ENCODE peak calls at places on chromosome 21, in nine cellular contexts. One of them, this sample, is unnamed.

GRCh38 chr21:45072963-45073300 is 1.4 kb upstream of the ADARB1 start:
- DNase-seq in GM20000: no peak
- DNase-seq in transverse colon: no peak
- DNase-seq in tibial artery: no peak
- DNase-seq in endodermal cell: peak; percentile 75
- DNase-seq in body of pancreas: peak; percentile 35
- DNase-seq in A549: no peak
- DNase-seq in uterus: no peak
- DNase-seq in brain microvascular endothelial cell: no peak
- DNase-seq in this sample: no peak

GRCh38 chr21:38383411-38384245 is 114.6 kb downstream of the ERG start:
- DNase-seq in brain microvascular endothelial cell: no peak
- DNase-seq in transverse colon: no peak
- DNase-seq in endodermal cell: no peak
- DNase-seq in uterus: no peak
- DNase-seq in GM20000: no peak
- DNase-seq in body of pancreas: no peak
- DNase-seq in tibial artery: no peak
- DNase-seq in A549: no peak
- DNase-seq in this sample: no peak

GRCh38 chr21:41630249-41630648 is 122.3 kb upstream of the TMPRSS2 start:
- DNase-seq in tibial artery: no peak
- DNase-seq in endodermal cell: no peak
- DNase-seq in body of pancreas: no peak
- DNase-seq in brain microvascular endothelial cell: peak; percentile 94
- DNase-seq in transverse colon: peak; percentile 76
- DNase-seq in GM20000: no peak
- DNase-seq in uterus: peak; percentile 49
- DNase-seq in A549: peak; percentile 85
- DNase-seq in this sample: no peak

GRCh38 chr21:18023099-18023498 is 203.9 kb upstream of the C21orf91 start:
- DNase-seq in uterus: no peak
- DNase-seq in tibial artery: no peak
- DNase-seq in body of pancreas: no peak
- DNase-seq in A549: no peak
- DNase-seq in endodermal cell: peak; percentile 62
- DNase-seq in brain microvascular endothelial cell: no peak
- DNase-seq in GM20000: no peak
- DNase-seq in transverse colon: no peak
- DNase-seq in this sample: no peak

GRCh38 chr21:9735421-9735961 is 785.9 kb upstream of the TPTE start:
- DNase-seq in endodermal cell: no peak
- DNase-seq in body of pancreas: no peak
- DNase-seq in GM20000: no peak
- DNase-seq in transverse colon: no peak
- DNase-seq in brain microvascular endothelial cell: no peak
- DNase-seq in tibial artery: no peak
- DNase-seq in A549: no peak
- DNase-seq in uterus: no peak
- DNase-seq in this sample: no peak

GRCh38 chr21:25080161-25080560 is 527.1 kb downstream of the MRPL39 start:
- DNase-seq in tibial artery: no peak
- DNase-seq in uterus: no peak
- DNase-seq in transverse colon: no peak
- DNase-seq in endodermal cell: no peak
- DNase-seq in body of pancreas: no peak
- DNase-seq in A549: no peak
- DNase-seq in brain microvascular endothelial cell: no peak
- DNase-seq in GM20000: no peak
- DNase-seq in this sample: no peak

GRCh38 chr21:39604951-39605350 is 7.8 kb upstream of the B3GALT5 start:
- DNase-seq in A549: no peak
- DNase-seq in uterus: no peak
- DNase-seq in body of pancreas: no peak
- DNase-seq in tibial artery: no peak
- DNase-seq in brain microvascular endothelial cell: no peak
- DNase-seq in endodermal cell: no peak
- DNase-seq in GM20000: no peak
- DNase-seq in transverse colon: no peak
- DNase-seq in this sample: no peak

GRCh38 chr21:17527240-17527639 is 14.4 kb downstream of the CXADR start:
- DNase-seq in GM20000: no peak
- DNase-seq in brain microvascular endothelial cell: peak; percentile 64
- DNase-seq in uterus: no peak
- DNase-seq in tibial artery: no peak
- DNase-seq in body of pancreas: no peak
- DNase-seq in endodermal cell: no peak
- DNase-seq in A549: no peak
- DNase-seq in transverse colon: no peak
- DNase-seq in this sample: no peak

GRCh38 chr21:45310446-45310845 is 22.8 kb upstream of the POFUT2 start:
- DNase-seq in uterus: no peak
- DNase-seq in GM20000: no peak
- DNase-seq in body of pancreas: peak; percentile 6
- DNase-seq in endodermal cell: peak; percentile 30
- DNase-seq in transverse colon: no peak
- DNase-seq in brain microvascular endothelial cell: no peak
- DNase-seq in A549: no peak
- DNase-seq in tibial artery: peak; percentile 49
- DNase-seq in this sample: no peak

DNA sequence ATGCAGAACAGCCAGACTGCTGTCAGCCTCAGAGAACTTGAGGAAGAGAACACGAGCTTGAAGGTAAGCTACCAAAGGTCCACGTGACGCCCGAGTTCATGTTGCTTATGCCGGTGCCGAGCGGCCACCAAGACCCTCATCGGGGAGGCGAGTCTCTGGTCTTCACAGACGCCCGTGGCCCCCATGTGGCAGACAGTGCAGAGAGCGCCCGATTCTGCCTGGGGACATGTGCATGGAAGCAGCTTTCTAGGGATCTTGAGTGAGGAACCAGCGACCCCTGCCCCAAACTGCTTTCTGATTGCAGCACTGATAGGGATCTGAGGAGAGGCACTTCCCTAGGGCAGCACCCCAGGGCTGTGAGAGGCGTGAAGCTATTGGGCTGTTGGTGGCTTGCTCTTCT is 56.3 kb upstream of the DIP2A start:
- DNase-seq in endodermal cell: no peak
- DNase-seq in GM20000: no peak
- DNase-seq in brain microvascular endothelial cell: no peak
- DNase-seq in uterus: no peak
- DNase-seq in transverse colon: no peak
- DNase-seq in tibial artery: no peak
- DNase-seq in body of pancreas: no peak
- DNase-seq in A549: no peak
- DNase-seq in this sample: no peak
- TF ChIP-seq CTCF in endodermal cell: peak; percentile 43
- TF ChIP-seq CTCF in GM20000: no peak
- TF ChIP-seq CTCF in brain microvascular endothelial cell: peak; percentile 8
- TF ChIP-seq CTCF in uterus: no peak
- TF ChIP-seq CTCF in transverse colon: no peak
- TF ChIP-seq CTCF in tibial artery: no peak
- TF ChIP-seq CTCF in body of pancreas: no peak
- TF ChIP-seq CTCF in A549: no peak
- TF ChIP-seq CTCF in this sample: no peak

GRCh38 chr21:35399706-35400105 is 350.6 kb upstream of the RUNX1 start:
- DNase-seq in body of pancreas: no peak
- DNase-seq in A549: no peak
- DNase-seq in brain microvascular endothelial cell: no peak
- DNase-seq in transverse colon: no peak
- DNase-seq in GM20000: no peak
- DNase-seq in uterus: no peak
- DNase-seq in endodermal cell: no peak
- DNase-seq in tibial artery: no peak
- DNase-seq in this sample: no peak

GRCh38 chr21:35401476-35401875 is 352.4 kb upstream of the RUNX1 start:
- DNase-seq in body of pancreas: no peak
- DNase-seq in GM20000: no peak
- DNase-seq in uterus: no peak
- DNase-seq in transverse colon: no peak
- DNase-seq in endodermal cell: no peak
- DNase-seq in A549: no peak
- DNase-seq in brain microvascular endothelial cell: peak; percentile 27
- DNase-seq in tibial artery: no peak
- DNase-seq in this sample: no peak

GRCh38 chr21:35399002-35399401 is 349.9 kb upstream of the RUNX1 start:
- DNase-seq in brain microvascular endothelial cell: no peak
- DNase-seq in A549: no peak
- DNase-seq in transverse colon: no peak
- DNase-seq in endodermal cell: no peak
- DNase-seq in GM20000: no peak
- DNase-seq in uterus: no peak
- DNase-seq in tibial artery: no peak
- DNase-seq in body of pancreas: no peak
- DNase-seq in this sample: no peak

GRCh38 chr21:35398366-35398982 is 349.4 kb upstream of the RUNX1 start:
- DNase-seq in tibial artery: no peak
- DNase-seq in A549: no peak
- DNase-seq in uterus: no peak
- DNase-seq in brain microvascular endothelial cell: no peak
- DNase-seq in body of pancreas: no peak
- DNase-seq in GM20000: no peak
- DNase-seq in transverse colon: no peak
- DNase-seq in endodermal cell: no peak
- DNase-seq in this sample: no peak

DNA sequence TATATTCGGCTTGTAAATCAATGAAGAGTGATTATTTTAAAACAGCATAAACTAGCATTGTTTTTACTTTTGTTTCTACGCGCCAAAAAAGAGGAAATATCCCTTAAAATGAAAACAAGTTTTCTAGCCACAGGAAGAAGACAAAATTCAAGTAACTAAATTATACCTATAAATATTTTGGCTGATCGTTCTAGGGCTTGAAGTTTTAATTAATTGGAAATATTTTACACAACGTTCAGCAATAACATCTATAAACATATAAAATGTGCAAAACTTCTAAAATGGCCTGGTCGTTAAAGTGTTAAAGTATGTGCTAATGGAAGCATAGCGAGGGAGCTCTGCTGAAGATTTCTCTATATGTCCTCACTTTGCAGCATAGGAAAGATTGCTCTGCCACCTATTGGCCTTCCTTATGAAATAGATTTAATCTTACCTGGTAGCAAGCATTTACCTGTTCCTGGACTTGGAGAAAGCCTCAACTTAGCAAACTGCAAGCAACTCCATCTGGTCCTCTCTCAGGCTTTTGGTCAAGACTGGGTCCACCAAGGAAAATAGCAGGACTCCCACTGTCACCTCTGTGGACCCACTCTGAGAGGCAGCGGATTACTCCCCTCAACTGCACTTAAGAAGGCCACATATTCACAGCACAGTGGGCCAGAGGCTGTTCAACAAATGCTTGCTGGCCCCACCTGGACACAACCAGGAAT is 351.3 kb upstream of the RUNX1 start:
- DNase-seq in body of pancreas: peak; percentile 20
- DNase-seq in endodermal cell: peak; percentile 57
- DNase-seq in transverse colon: peak; percentile 32
- DNase-seq in uterus: no peak
- DNase-seq in tibial artery: no peak
- DNase-seq in brain microvascular endothelial cell: peak; percentile 31
- DNase-seq in GM20000: peak; percentile 66
- DNase-seq in A549: peak; percentile 5
- DNase-seq in this sample: no peak
- TF ChIP-seq CTCF in body of pancreas: peak; percentile 67
- TF ChIP-seq CTCF in endodermal cell: peak; percentile 78
- TF ChIP-seq CTCF in transverse colon: peak; percentile 78
- TF ChIP-seq CTCF in uterus: no peak
- TF ChIP-seq CTCF in tibial artery: peak; percentile 26
- TF ChIP-seq CTCF in brain microvascular endothelial cell: peak; percentile 47
- TF ChIP-seq CTCF in GM20000: peak; percentile 47
- TF ChIP-seq CTCF in A549: peak; percentile 63
- TF ChIP-seq CTCF in this sample: peak; percentile 68

GRCh38 chr21:27476696-27477095 is 509.8 kb upstream of the ADAMTS5 start:
- DNase-seq in uterus: no peak
- DNase-seq in tibial artery: no peak
- DNase-seq in A549: no peak
- DNase-seq in endodermal cell: no peak
- DNase-seq in transverse colon: no peak
- DNase-seq in GM20000: no peak
- DNase-seq in brain microvascular endothelial cell: peak; percentile 28
- DNase-seq in body of pancreas: no peak
- DNase-seq in this sample: no peak
- TF ChIP-seq CTCF in uterus: peak; percentile 52
- TF ChIP-seq CTCF in tibial artery: peak; percentile 82
- TF ChIP-seq CTCF in A549: no peak
- TF ChIP-seq CTCF in endodermal cell: peak; percentile 31
- TF ChIP-seq CTCF in transverse colon: peak; percentile 27
- TF ChIP-seq CTCF in GM20000: no peak
- TF ChIP-seq CTCF in brain microvascular endothelial cell: peak; percentile 56
- TF ChIP-seq CTCF in body of pancreas: peak; percentile 20
- TF ChIP-seq CTCF in this sample: peak; percentile 37

GRCh38 chr21:29218749-29219148 is 80.0 kb upstream of the BACH1 start:
- DNase-seq in endodermal cell: no peak
- DNase-seq in uterus: no peak
- DNase-seq in body of pancreas: peak; percentile 49
- DNase-seq in GM20000: no peak
- DNase-seq in A549: no peak
- DNase-seq in transverse colon: peak; percentile 38
- DNase-seq in brain microvascular endothelial cell: no peak
- DNase-seq in tibial artery: no peak
- DNase-seq in this sample: no peak

GRCh38 chr21:29219165-29219770 is 79.5 kb upstream of the BACH1 start:
- DNase-seq in tibial artery: no peak
- DNase-seq in body of pancreas: peak; percentile 80
- DNase-seq in endodermal cell: no peak
- DNase-seq in A549: no peak
- DNase-seq in uterus: no peak
- DNase-seq in brain microvascular endothelial cell: no peak
- DNase-seq in GM20000: no peak
- DNase-seq in transverse colon: peak; percentile 44
- DNase-seq in this sample: no peak

GRCh38 chr21:29224006-29224405 is 74.7 kb upstream of the BACH1 start:
- DNase-seq in tibial artery: no peak
- DNase-seq in body of pancreas: no peak
- DNase-seq in brain microvascular endothelial cell: no peak
- DNase-seq in GM20000: no peak
- DNase-seq in A549: no peak
- DNase-seq in transverse colon: no peak
- DNase-seq in endodermal cell: no peak
- DNase-seq in uterus: no peak
- DNase-seq in this sample: no peak

GRCh38 chr21:29217818-29218252 is 80.9 kb upstream of the BACH1 start:
- DNase-seq in brain microvascular endothelial cell: peak; percentile 93
- DNase-seq in uterus: no peak
- DNase-seq in tibial artery: no peak
- DNase-seq in body of pancreas: no peak
- DNase-seq in GM20000: no peak
- DNase-seq in endodermal cell: no peak
- DNase-seq in transverse colon: no peak
- DNase-seq in A549: peak; percentile 26
- DNase-seq in this sample: no peak

DNA sequence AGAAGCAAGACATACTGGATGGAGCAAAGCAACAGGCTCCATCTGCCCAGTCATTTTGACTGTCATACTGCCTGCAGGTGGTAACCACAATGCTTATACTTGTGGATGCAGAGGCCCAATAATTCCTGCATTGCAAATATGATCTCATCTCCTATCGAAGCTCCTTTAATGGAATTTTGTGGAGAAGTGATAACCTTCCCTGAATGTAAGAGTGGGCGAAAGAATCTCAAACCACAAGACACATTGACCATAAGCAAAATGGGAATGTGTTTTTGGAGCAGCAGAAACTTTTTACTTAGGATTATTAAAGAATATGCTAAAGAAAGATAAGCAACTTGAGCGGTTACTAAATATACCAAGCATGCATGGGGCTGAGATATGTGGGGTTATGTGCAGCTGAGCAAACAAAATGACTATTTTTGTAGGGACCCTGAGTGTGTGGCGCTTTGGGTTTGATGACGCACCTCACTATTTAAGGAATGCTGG is 77.4 kb upstream of the BACH1 start:
- DNase-seq in transverse colon: no peak
- DNase-seq in uterus: no peak
- DNase-seq in tibial artery: no peak
- DNase-seq in brain microvascular endothelial cell: peak; percentile 97
- DNase-seq in GM20000: no peak
- DNase-seq in A549: no peak
- DNase-seq in endodermal cell: no peak
- DNase-seq in body of pancreas: peak; percentile 49
- DNase-seq in this sample: no peak
- TF ChIP-seq CTCF in transverse colon: no peak
- TF ChIP-seq CTCF in uterus: no peak
- TF ChIP-seq CTCF in tibial artery: no peak
- TF ChIP-seq CTCF in brain microvascular endothelial cell: no peak
- TF ChIP-seq CTCF in GM20000: no peak
- TF ChIP-seq CTCF in A549: no peak
- TF ChIP-seq CTCF in endodermal cell: no peak
- TF ChIP-seq CTCF in body of pancreas: no peak
- TF ChIP-seq CTCF in this sample: no peak